ENCODE peak calls at places on chromosomes 2 and 18, in seven cellular contexts. O, A, U, B, C, I and V are unnamed samples.

GRCh38 chr2:51027968-51028367 is 4.0 kb downstream of the NRXN1 start:
- DNase-seq in U (no peak), I (peak), A (no peak), O (no peak), C (no peak), B (no peak), V (no peak)

GRCh38 chr18:623760-624620 is 27.2 kb downstream of the CLUL1 start:
- DNase-seq in C (peak), A (peak), O (peak), I (peak), B (peak), U (peak), V (peak)

GRCh38 chr2:145360129-145360780 is 840.3 kb upstream of the ZEB2 start:
- DNase-seq in B (no peak), U (no peak), I (no peak), O (no peak), C (no peak), A (no peak), V (no peak)

GRCh38 chr2:84741182-84741822 is 139.6 kb downstream of the TRABD2A start:
- DNase-seq in B (peak), A (peak), U (no peak), C (no peak), O (peak), I (peak), V (no peak)

GRCh38 chr2:64327129-64327509 is 126.8 kb upstream of the LGALSL start:
- DNase-seq in I (no peak), B (no peak), C (no peak), O (no peak), A (no peak), U (no peak), V (no peak)

GRCh38 chr2:28978606-28979005 is 2.5 kb upstream of the TOGARAM2 start:
- DNase-seq in C (no peak), I (no peak), U (no peak), A (no peak), B (no peak), O (no peak), V (no peak)

GRCh38 chr2:201852878-201853415 is 46.6 kb downstream of the CDK15 start:
- DNase-seq in A (no peak), I (no peak), B (no peak), U (no peak), O (no peak), C (no peak), V (no peak)

GRCh38 chr2:230928701-230929380 is 3.8 kb upstream of the GPR55 start:
- DNase-seq in A (no peak), I (no peak), B (no peak), U (no peak), C (no peak), O (no peak), V (no peak)

GRCh38 chr18:71233177-71233576 is 944.3 kb downstream of the SOCS6 start:
- DNase-seq in A (no peak), U (no peak), I (no peak), B (no peak), C (no peak), O (no peak), V (no peak)

GRCh38 chr2:30177440-30177839 is 30.6 kb downstream of the YPEL5 start:
- DNase-seq in I (no peak), C (no peak), U (no peak), O (no peak), B (no peak), A (no peak), V (no peak)

GRCh38 chr18:36809590-36810381 is 19.0 kb downstream of the TPGS2 start:
- DNase-seq in C (peak), U (no peak), I (peak), A (peak), B (peak), O (peak), V (peak)

GRCh38 chr2:65479528-65479927 is 47.1 kb upstream of the SPRED2 start:
- DNase-seq in I (no peak), C (no peak), A (no peak), B (no peak), O (no peak), U (no peak), V (no peak)

GRCh38 chr2:24164416-24164973 is 10.4 kb upstream of the FAM228A start:
- DNase-seq in O (peak), I (peak), B (peak), U (peak), C (no peak), A (peak), V (peak)

GRCh38 chr2:151287513-151288250 is 1.8 kb downstream of the NMI start:
- DNase-seq in B (no peak), U (no peak), C (no peak), A (no peak), I (no peak), O (no peak), V (no peak)

GRCh38 chr2:204706939-204707338 is 161.7 kb downstream of the PARD3B start:
- DNase-seq in U (no peak), C (no peak), A (no peak), I (no peak), O (no peak), B (peak), V (peak)

GRCh38 chr18:54696616-54697293 is 105.7 kb downstream of the DYNAP start:
- DNase-seq in B (no peak), U (no peak), I (no peak), C (no peak), A (no peak), O (no peak), V (no peak)

GRCh38 chr2:239158641-239159475 is 242.0 kb downstream of the HDAC4 start:
- DNase-seq in A (no peak), C (no peak), O (no peak), I (no peak), U (no peak), B (no peak), V (no peak)

GRCh38 chr2:27024188-27024587 is 8.6 kb upstream of the TMEM214 start:
- DNase-seq in A (no peak), I (no peak), O (peak), C (no peak), B (no peak), U (no peak), V (peak)

GRCh38 chr2:49043405-49043982 is 110.8 kb downstream of the FSHR start:
- DNase-seq in A (no peak), O (no peak), C (no peak), I (no peak), U (no peak), B (no peak), V (no peak)

GRCh38 chr2:188969236-188970032 is 4.7 kb upstream of the COL3A1 start:
- DNase-seq in I (no peak), U (no peak), O (no peak), A (no peak), B (no peak), C (no peak), V (no peak)

GRCh38 chr2:36411962-36412444 is 56.4 kb downstream of the CRIM1 start:
- DNase-seq in B (no peak), I (no peak), O (no peak), U (no peak), C (no peak), A (no peak), V (no peak)

GRCh38 chr18:55447672-55448018 is 140.3 kb downstream of the TCF4 start:
- DNase-seq in B (no peak), I (no peak), U (no peak), A (no peak), O (no peak), C (no peak), V (no peak)

GRCh38 chr2:196836440-196836839 is 27.3 kb upstream of the C2orf66 start:
- DNase-seq in O (no peak), B (no peak), A (no peak), U (no peak), I (no peak), C (no peak), V (no peak)

GRCh38 chr2:88885679-88886402 is 194.4 kb downstream of the RPIA start:
- DNase-seq in U (no peak), I (no peak), C (no peak), B (no peak), O (no peak), A (no peak), V (no peak)

GRCh38 chr2:66301073-66301766 is 133.7 kb upstream of the MEIS1 start:
- DNase-seq in B (peak), A (no peak), U (no peak), I (no peak), C (no peak), O (no peak), V (no peak)

GRCh38 chr2:188000189-188000588 is 291.5 kb upstream of the GULP1 start:
- DNase-seq in B (no peak), O (no peak), A (no peak), U (no peak), I (no peak), C (no peak), V (no peak)

GRCh38 chr18:62877448-62878221 is 162.3 kb downstream of the PHLPP1 start:
- DNase-seq in U (no peak), O (peak), C (peak), I (no peak), B (peak), A (no peak), V (no peak)

GRCh38 chr18:22734812-22735627 is 198.1 kb upstream of the RBBP8 start:
- DNase-seq in C (peak), A (no peak), U (no peak), B (no peak), I (no peak), O (no peak), V (no peak)

GRCh38 chr18:22542400-22542835 is 124.7 kb upstream of the CTAGE1 start:
- DNase-seq in B (no peak), C (no peak), O (no peak), U (no peak), I (no peak), A (no peak), V (no peak)

GRCh38 chr2:201654611-201655384 is 11.5 kb upstream of the TMEM237 start:
- DNase-seq in C (peak), B (no peak), O (no peak), A (no peak), U (no peak), I (no peak), V (no peak)

GRCh38 chr2:233966388-233966787 is 49.2 kb downstream of the TRPM8 start:
- DNase-seq in A (no peak), I (no peak), O (no peak), C (no peak), U (no peak), B (peak), V (no peak)
- TF ChIP-seq CTCF in A (no peak), I (no peak), O (no peak), C (no peak), U (no peak), B (no peak), V (no peak)

DNA sequence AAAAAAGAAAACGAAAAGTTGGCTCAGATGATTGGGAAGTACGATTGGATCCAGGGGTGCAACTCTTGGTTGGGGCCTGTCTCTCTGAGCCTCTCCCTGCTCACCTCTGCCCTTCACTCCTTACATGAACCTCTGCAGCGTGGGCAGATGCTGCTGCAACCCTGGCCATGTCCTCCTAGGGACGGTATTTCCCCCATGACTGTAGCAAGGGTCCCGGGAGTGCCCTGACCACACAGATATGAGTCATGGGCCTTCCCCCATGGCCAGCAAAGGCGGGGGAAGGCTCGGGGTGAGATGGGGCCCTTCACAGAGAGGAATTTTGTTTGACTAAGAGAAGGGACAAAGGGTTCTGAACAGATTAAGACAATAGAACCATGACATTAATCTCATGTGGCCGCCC is 129.0 kb downstream of the NCK2 start:
- DNase-seq in U (no peak), O (no peak), A (peak), I (peak), B (no peak), C (no peak), V (no peak)
- TF ChIP-seq CTCF in U (no peak), O (no peak), A (no peak), I (no peak), B (no peak), C (no peak), V (no peak)

GRCh38 chr2:98379311-98380202 is 33.3 kb downstream of the CNGA3 start:
- DNase-seq in I (no peak), C (no peak), A (no peak), U (no peak), B (no peak), O (no peak), V (no peak)

GRCh38 chr2:98381494-98381893 is 35.2 kb downstream of the CNGA3 start:
- DNase-seq in C (no peak), A (no peak), O (no peak), U (no peak), B (no peak), I (no peak), V (no peak)

GRCh38 chr2:98378901-98379300 is 32.6 kb downstream of the CNGA3 start:
- DNase-seq in U (peak), O (no peak), B (peak), I (no peak), A (no peak), C (no peak), V (no peak)

GRCh38 chr2:98382086-98382485 is 35.8 kb downstream of the CNGA3 start:
- DNase-seq in C (no peak), O (no peak), B (no peak), A (no peak), U (no peak), I (no peak), V (no peak)

DNA sequence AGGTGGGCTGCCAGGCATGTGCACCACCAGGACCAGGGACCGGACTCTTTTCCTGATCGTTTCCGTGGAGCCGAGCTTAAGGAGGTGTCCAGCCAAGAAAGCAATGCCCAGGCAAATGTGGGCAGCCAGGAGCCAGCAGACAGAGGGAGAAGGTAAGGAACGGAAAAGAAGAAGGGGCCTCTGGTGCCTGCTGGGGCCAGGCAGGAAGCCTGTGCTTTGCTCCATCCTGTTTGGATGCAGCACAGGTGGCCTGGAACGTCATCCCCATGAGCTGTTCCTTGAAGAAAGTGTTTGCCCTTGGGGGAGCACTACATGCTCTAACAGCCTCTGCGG is 33.9 kb downstream of the CNGA3 start:
- DNase-seq in C (no peak), B (no peak), U (no peak), O (no peak), I (no peak), A (no peak), V (no peak)
- TF ChIP-seq CTCF in C (no peak), B (no peak), U (no peak), O (no peak), I (no peak), A (no peak), V (no peak)

GRCh38 chr2:74778381-74779371 is 55.3 kb upstream of the HK2 start:
- DNase-seq in B (peak), U (no peak), I (no peak), A (no peak), C (no peak), O (peak), V (peak)
- TF ChIP-seq CTCF in B (no peak), U (no peak), I (no peak), A (no peak), C (no peak), O (no peak), V (no peak)

DNA sequence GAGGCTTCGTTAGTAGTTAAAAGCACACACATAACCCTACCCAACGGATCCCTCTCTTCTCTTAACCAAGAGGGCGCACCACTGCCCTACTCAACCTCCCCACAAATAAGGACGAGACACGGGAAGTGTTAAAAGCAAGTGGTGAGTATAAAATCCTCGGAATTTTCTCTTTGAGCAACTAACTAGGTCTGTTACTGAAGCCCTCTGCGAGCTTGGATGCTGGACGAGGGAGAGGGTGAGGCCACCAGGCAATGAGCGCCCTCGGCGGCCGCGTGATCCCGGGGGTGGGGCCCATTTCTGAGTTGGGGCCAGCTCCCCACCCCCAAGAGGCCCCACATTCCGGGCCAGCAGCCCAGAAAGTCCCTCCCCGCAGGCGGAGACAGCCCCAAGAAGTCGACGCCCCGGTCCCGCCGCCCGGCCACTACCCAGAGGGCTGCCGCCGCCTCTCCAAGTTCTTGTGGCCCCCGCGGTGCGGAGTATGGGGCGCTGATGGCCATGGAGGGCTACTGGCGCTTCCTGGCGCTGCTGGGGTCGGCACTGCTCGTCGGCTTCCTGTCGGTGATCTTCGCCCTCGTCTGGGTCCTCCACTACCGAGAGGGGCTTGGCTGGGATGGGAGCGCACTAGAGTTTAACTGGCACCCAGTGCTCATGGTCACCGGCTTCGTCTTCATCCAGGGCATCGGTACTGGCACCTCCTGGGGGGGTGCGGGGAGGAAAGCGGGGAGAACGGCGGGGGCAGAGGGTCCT is at the start of gene CYBRD1:
- DNase-seq in A (peak), C (no peak), O (peak), I (peak), B (peak), U (peak), V (peak)
- TF ChIP-seq CTCF in A (no peak), C (peak), O (no peak), I (peak), B (peak), U (no peak), V (no peak)

GRCh38 chr2:14480906-14481305 is 151.6 kb upstream of the LRATD1 start:
- DNase-seq in U (no peak), B (no peak), C (no peak), O (no peak), A (no peak), I (no peak), V (no peak)
- TF ChIP-seq CTCF in U (no peak), B (no peak), C (no peak), O (no peak), A (no peak), I (no peak), V (no peak)

GRCh38 chr2:199455533-199456382 is 2.0 kb downstream of the SATB2 start:
- DNase-seq in O (peak), A (no peak), I (peak), U (peak), B (peak), C (no peak), V (peak)
- TF ChIP-seq CTCF in O (no peak), A (no peak), I (no peak), U (no peak), B (no peak), C (no peak), V (no peak)

GRCh38 chr2:74474899-74475298 is 2.4 kb upstream of the MRPL53 start:
- DNase-seq in U (no peak), B (no peak), I (no peak), C (no peak), O (peak), A (no peak), V (peak)
- TF ChIP-seq CTCF in U (no peak), B (peak), I (peak), C (peak), O (peak), A (no peak), V (no peak)